ENCODE peak calls at places on chromosomes 6 and 20, in five cellular contexts. Z is IMR-90, G is psoas muscle, M is heart left ventricle, E is PC-3. D is an unnamed sample.

GRCh38 chr6:108419934-108420609 is 125.2 kb downstream of the AFG1L start:
- DNase-seq in Z (no peak), G (no peak), M (no peak), E (no peak), D (no peak)

GRCh38 chr6:28953039-28953872 is 29.5 kb upstream of the TRIM27 start:
- DNase-seq in Z (peak; percentile 72), G (no peak), M (no peak), E (peak; percentile 85), D (no peak)

GRCh38 chr20:36819662-36820061 is 46.1 kb upstream of the DSN1 start:
- DNase-seq in Z (no peak), G (no peak), M (no peak), E (no peak), D (peak; percentile 37)

GRCh38 chr6:131954775-131955107 is 3.6 kb upstream of the CCN2 start:
- DNase-seq in Z (peak; percentile 99), G (no peak), M (peak; percentile 34), E (peak; percentile 86), D (peak; percentile 35)

GRCh38 chr6:23031986-23032385 is 462.6 kb downstream of the HDGFL1 start:
- DNase-seq in Z (peak; percentile 66), G (no peak), M (no peak), E (peak; percentile 16), D (no peak)

GRCh38 chr6:117463762-117464665 is 18.5 kb upstream of the DCBLD1 start:
- DNase-seq in Z (peak; percentile 90), G (no peak), M (no peak), E (peak; percentile 73), D (no peak)

GRCh38 chr20:52047811-52048302 is 143.7 kb downstream of the ZFP64 start:
- DNase-seq in Z (peak; percentile 67), G (no peak), M (no peak), E (no peak), D (no peak)

GRCh38 chr6:46734867-46735719 is at the start of gene PLA2G7:
- DNase-seq in Z (no peak), G (peak; percentile 15), M (peak; percentile 31), E (peak; percentile 69), D (peak; percentile 37)

GRCh38 chr6:160861824-160862223 is 129.7 kb upstream of the MAP3K4 start:
- DNase-seq in Z (no peak), G (no peak), M (no peak), E (no peak), D (no peak)

GRCh38 chr6:160858886-160859285 is 132.7 kb upstream of the MAP3K4 start:
- DNase-seq in Z (no peak), G (no peak), M (no peak), E (no peak), D (no peak)

GRCh38 chr6:160859822-160860221 is 131.7 kb upstream of the MAP3K4 start:
- DNase-seq in Z (no peak), G (no peak), M (no peak), E (no peak), D (no peak)

DNA sequence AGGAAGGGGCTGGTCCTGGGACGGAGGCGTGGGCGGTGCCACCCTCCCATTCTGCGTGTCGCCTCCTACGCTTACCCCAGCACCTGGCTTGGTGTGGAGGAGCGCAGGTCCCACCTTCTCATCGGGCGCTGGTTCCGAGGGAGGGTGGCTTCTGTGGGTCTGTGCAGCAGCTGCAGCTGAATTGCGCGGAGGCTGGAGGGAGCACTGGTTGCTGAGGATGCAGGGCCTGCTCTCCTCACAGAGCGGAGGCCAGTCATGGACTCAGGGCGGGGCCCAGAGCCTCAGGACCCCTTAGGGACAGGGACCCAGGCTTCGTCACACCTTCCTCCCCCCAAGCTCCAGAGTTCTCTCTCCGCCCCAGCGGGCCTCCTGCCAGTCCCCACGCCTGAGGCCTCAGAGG is 127.8 kb upstream of the MAP3K4 start:
- DNase-seq in Z (no peak), G (no peak), M (no peak), E (no peak), D (no peak)
- H3K4me1 ChIP-seq in Z (no peaks in the 10 kb centered on the region), G (no peaks in the 10 kb centered on the region), M (no peaks in the 10 kb centered on the region), E (no peaks in the 10 kb centered on the region), D (no peaks in the 10 kb centered on the region)

DNA sequence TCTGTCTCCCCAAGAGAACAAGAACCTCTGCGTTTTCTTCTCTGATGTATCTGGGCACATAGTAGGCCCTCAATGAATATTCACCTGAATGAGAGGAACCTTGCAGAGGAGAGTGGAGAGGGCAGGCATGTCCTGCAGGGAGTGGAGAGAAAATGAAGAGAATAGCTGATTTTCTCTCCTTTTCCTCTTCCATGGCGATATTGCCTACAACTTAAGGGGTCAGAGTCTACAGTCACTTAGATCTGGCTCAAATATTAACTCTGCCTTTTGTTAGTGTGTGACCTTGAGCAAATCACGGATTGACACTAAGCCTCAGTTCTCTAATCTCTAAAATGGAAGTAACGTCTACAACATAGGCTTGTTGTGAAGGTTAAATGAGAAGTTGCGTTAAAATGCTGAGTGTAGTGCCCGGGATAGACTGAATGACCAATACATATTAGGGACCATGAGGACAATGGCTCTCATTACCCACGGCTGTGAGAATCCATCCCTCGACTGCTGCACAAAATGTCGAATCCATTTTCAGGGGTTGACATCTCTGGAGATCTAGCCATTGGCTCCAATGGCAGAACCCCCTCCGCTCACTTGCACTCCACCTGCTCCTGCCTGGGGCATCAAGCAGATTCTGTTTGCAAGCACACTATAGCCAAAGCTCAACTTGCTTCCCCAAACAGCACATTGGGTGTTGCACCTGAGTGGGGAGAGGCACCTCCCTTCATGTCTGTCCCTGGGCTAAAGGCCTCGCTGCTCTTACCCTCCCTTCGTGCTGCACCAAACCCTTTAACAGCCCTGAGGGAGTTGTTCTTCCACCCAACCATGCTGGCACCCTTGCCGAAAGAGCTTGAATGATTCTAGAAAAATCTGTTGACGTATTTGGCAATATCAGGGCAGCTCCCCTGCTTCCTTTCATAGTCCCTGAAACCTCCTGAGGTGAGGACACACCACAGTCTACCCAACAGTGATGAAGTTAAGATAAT is 15.0 kb downstream of the CD83 start:
- DNase-seq in Z (no peak), G (no peak), M (no peak), E (no peak), D (no peak)
- H3K4me1 ChIP-seq in Z (no peaks in the 10 kb centered on the region), G (no peaks in the 10 kb centered on the region), M (no peaks in the 10 kb centered on the region), E (peaks cover 11% of the 10 kb centered on the region), D (no peaks in the 10 kb centered on the region)

DNA sequence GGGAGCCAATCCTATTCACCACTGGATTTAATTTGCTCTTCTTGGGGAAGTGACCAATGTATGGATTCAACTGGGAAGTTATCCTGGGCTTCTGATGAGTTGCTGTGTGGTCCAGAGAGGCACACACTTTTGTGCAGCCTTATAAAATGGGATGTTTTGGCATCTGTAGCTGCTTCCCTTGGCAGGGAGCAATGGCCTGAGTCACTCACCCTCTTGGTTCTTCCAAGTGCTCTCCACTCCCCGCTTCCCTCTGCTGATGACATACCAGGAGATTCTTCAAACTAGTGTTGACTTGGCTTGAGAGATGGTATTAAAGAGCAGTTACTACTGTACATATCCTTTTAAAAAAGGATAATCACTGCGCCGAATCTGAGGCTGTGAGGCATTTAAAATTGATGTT is 105.8 kb downstream of the JARID2 start:
- DNase-seq in Z (peak; percentile 91), G (peak; percentile 53), M (peak; percentile 53), E (peak; percentile 79), D (no peak)
- H3K4me1 ChIP-seq in Z (peaks cover 22% of the 10 kb centered on the region), G (peaks cover 51% of the 10 kb centered on the region), M (peaks cover 16% of the 10 kb centered on the region), E (peaks cover 33% of the 10 kb centered on the region), D (peaks cover 12% of the 10 kb centered on the region)

GRCh38 chr6:129672883-129673631 is 36.9 kb downstream of the ARHGAP18 start:
- DNase-seq in Z (peak; percentile 87), G (no peak), M (no peak), E (peak; percentile 83), D (no peak)

GRCh38 chr6:129670634-129671033 is 39.3 kb downstream of the ARHGAP18 start:
- DNase-seq in Z (no peak), G (no peak), M (no peak), E (no peak), D (no peak)

GRCh38 chr6:129672345-129672691 is 37.7 kb downstream of the ARHGAP18 start:
- DNase-seq in Z (no peak), G (no peak), M (no peak), E (no peak), D (no peak)

GRCh38 chr6:129673758-129674157 is 36.2 kb downstream of the ARHGAP18 start:
- DNase-seq in Z (no peak), G (no peak), M (no peak), E (peak; percentile 24), D (no peak)

GRCh38 chr6:129671442-129672344 is 38.3 kb downstream of the ARHGAP18 start:
- DNase-seq in Z (no peak), G (no peak), M (no peak), E (no peak), D (no peak)
- H3K4me1 ChIP-seq in Z (peaks cover 16% of the 10 kb centered on the region), G (peaks cover 52% of the 10 kb centered on the region), M (peaks cover 14% of the 10 kb centered on the region), E (peaks cover 43% of the 10 kb centered on the region), D (peaks cover 14% of the 10 kb centered on the region)

GRCh38 chr6:155372256-155372655 is 58.0 kb upstream of the TFB1M start:
- DNase-seq in Z (no peak), G (no peak), M (no peak), E (no peak), D (no peak)

GRCh38 chr6:155364844-155365437 is 50.7 kb upstream of the TFB1M start:
- DNase-seq in Z (no peak), G (no peak), M (no peak), E (no peak), D (no peak)

GRCh38 chr6:155371230-155371629 is 56.9 kb upstream of the TFB1M start:
- DNase-seq in Z (no peak), G (no peak), M (no peak), E (no peak), D (no peak)

DNA sequence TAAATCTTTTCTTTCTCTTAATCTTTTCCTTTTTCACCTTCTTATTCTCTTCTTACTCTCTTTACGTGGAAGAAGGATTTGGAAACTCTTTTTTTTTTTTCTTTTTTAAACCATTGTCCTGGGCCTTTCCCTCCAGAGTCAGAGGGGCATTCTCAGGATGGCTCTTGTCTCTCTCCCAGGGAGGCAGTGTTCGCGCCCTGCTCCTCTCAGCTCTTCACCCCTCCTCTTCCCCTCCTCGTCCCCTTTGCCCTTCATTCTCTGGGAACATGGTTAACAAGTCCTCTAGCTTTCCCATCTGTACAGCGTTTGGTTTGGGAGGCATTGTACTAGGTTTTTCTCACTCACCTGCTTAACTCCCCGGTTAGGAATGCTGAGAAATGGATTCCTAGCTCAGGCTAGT is 52.0 kb upstream of the TFB1M start:
- DNase-seq in Z (no peak), G (no peak), M (no peak), E (no peak), D (no peak)
- H3K4me1 ChIP-seq in Z (no peaks in the 10 kb centered on the region), G (no peaks in the 10 kb centered on the region), M (no peaks in the 10 kb centered on the region), E (no peaks in the 10 kb centered on the region), D (no peaks in the 10 kb centered on the region)

GRCh38 chr6:157259443-157259842 is 63.9 kb downstream of the TMEM242 start:
- DNase-seq in Z (no peak), G (no peak), M (no peak), E (no peak), D (no peak)
- H3K4me1 ChIP-seq in Z (no peaks in the 10 kb centered on the region), G (peaks cover 6% of the 10 kb centered on the region), M (no peaks in the 10 kb centered on the region), E (no peaks in the 10 kb centered on the region), D (peaks cover 4% of the 10 kb centered on the region)

DNA sequence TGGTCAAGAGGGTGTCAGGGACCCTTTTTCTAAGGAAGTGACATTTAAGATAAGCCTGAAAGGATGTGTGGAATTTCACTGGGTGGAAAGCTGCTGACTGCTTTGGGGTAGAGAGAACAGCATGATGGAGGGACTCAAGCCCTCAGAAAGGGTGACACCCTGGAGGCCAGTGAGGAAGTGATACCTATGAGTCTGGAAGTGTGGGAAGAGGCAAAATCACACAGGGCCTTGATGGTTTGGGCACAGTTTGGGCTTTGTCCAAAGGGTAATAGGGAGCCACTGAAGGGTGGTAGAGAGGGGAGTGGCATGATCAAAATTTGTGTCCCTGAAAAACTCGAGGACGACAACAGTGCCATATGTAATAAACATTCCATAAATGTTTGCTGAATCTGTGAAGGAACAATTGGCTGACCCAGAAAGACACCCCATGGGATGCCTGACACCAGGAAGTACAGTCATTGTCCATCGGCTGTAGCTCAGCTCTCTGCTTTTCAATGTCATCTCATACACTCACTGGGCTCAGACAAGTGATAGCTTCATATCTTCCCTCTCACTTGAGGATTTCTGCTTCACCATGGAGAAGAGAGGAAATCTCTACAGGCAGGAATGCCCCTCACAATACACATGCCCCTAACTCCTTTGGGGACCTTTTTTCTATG is 21.3 kb downstream of the CASS4 start:
- DNase-seq in Z (no peak), G (no peak), M (no peak), E (no peak), D (no peak)
- H3K4me1 ChIP-seq in Z (peaks cover 36% of the 10 kb centered on the region), G (no peaks in the 10 kb centered on the region), M (peaks cover 3% of the 10 kb centered on the region), E (no peaks in the 10 kb centered on the region), D (no peaks in the 10 kb centered on the region)